ENCODE peak calls at places on chromosomes 2 and 18, in eight cellular contexts. F is colonic mucosa, G is HCT116, S is Peyer's patch, H is SJSA1, Q is heart left ventricle, T is breast epithelium, X is tibial artery. E is an unnamed sample.
A peak's percentile ranks its signal among the peaks of the same experiment; 100 is the strongest.

GRCh38 chr2:16240459-16240858 is 300.1 kb downstream of the MYCN start:
- DNase-seq in F (no peak), G (no peak), S (no peak), H (no peak), Q (no peak), T (no peak), X (no peak), E (no peak)

GRCh38 chr2:169798397-169798717 is 314 bp upstream of the SSB start:
- DNase-seq in F (no peak), G (no peak), S (no peak), H (no peak), Q (no peak), T (no peak), X (no peak), E (no peak)

GRCh38 chr2:54454548-54454921 is 1.6 kb upstream of the SPTBN1 start:
- DNase-seq in F (no peak), G (no peak), S (no peak), H (no peak), Q (no peak), T (no peak), X (no peak), E (no peak)

GRCh38 chr2:9826208-9826607 is 17.1 kb upstream of the TAF1B start:
- DNase-seq in F (no peak), G (no peak), S (no peak), H (no peak), Q (no peak), T (no peak), X (no peak), E (no peak)

GRCh38 chr2:117985092-117985491 is 28.8 kb downstream of the CCDC93 start:
- DNase-seq in F (no peak), G (no peak), S (no peak), H (no peak), Q (no peak), T (no peak), X (no peak), E (no peak)

GRCh38 chr2:20430461-20431302 is 16.2 kb upstream of the RHOB start:
- DNase-seq in F (no peak), G (no peak), S (no peak), H (peak; percentile 27), Q (no peak), T (no peak), X (no peak), E (no peak)

GRCh38 chr2:127621981-127622431 is 23.9 kb upstream of the GPR17 start:
- DNase-seq in F (no peak), G (no peak), S (peak; percentile 12), H (no peak), Q (no peak), T (peak; percentile 44), X (no peak), E (no peak)

GRCh38 chr2:182868049-182868422 is 1.6 kb upstream of the FRZB start:
- DNase-seq in F (no peak), G (no peak), S (no peak), H (no peak), Q (no peak), T (no peak), X (no peak), E (no peak)

GRCh38 chr2:127105656-127106456 is 1.1 kb downstream of the BIN1 start:
- DNase-seq in F (peak; percentile 54), G (no peak), S (no peak), H (peak; percentile 78), Q (peak; percentile 68), T (peak; percentile 38), X (no peak), E (peak; percentile 56)

GRCh38 chr18:59300676-59301285 is 17.7 kb downstream of the CPLX4 start:
- DNase-seq in F (no peak), G (no peak), S (no peak), H (no peak), Q (no peak), T (no peak), X (no peak), E (no peak)

GRCh38 chr2:65351948-65352595 is 80.3 kb downstream of the SPRED2 start:
- DNase-seq in F (no peak), G (no peak), S (no peak), H (no peak), Q (no peak), T (no peak), X (no peak), E (no peak)

GRCh38 chr18:58106674-58107058 is 62.6 kb downstream of the NEDD4L start:
- DNase-seq in F (no peak), G (no peak), S (no peak), H (no peak), Q (no peak), T (no peak), X (no peak), E (no peak)

GRCh38 chr2:90069290-90069894 is 1377.9 kb downstream of the RPIA start:
- DNase-seq in F (peak; percentile 52), G (no peak), S (no peak), H (peak; percentile 33), Q (peak; percentile 54), T (no peak), X (no peak), E (no peak)

GRCh38 chr2:20355131-20355530 is 4.5 kb upstream of the PUM2 start:
- DNase-seq in F (no peak), G (no peak), S (no peak), H (no peak), Q (no peak), T (no peak), X (no peak), E (no peak)

GRCh38 chr2:45814951-45815621 is 163.6 kb downstream of the PRKCE start:
- DNase-seq in F (no peak), G (no peak), S (no peak), H (no peak), Q (no peak), T (no peak), X (no peak), E (no peak)

GRCh38 chr18:74294526-74294925 is 2.8 kb upstream of the CYB5A start:
- DNase-seq in F (no peak), G (no peak), S (no peak), H (no peak), Q (no peak), T (no peak), X (no peak), E (no peak)

GRCh38 chr18:42719221-42719620 is 396.3 kb downstream of the RIT2 start:
- DNase-seq in F (no peak), G (no peak), S (no peak), H (no peak), Q (no peak), T (no peak), X (no peak), E (no peak)

GRCh38 chr18:9016819-9017169 is 85.7 kb upstream of the NDUFV2 start:
- DNase-seq in F (no peak), G (no peak), S (no peak), H (no peak), Q (no peak), T (no peak), X (no peak), E (no peak)

GRCh38 chr2:241965931-241966412 is 96.4 kb downstream of the RTP5 start:
- DNase-seq in F (no peak), G (peak; percentile 71), S (peak; percentile 74), H (peak; percentile 95), Q (no peak), T (peak; percentile 17), X (peak; percentile 59), E (peak; percentile 16)

GRCh38 chr2:172449916-172450550 is 22.6 kb downstream of the ITGA6 start:
- DNase-seq in F (peak; percentile 17), G (no peak), S (no peak), H (peak; percentile 55), Q (no peak), T (no peak), X (no peak), E (no peak)

GRCh38 chr2:215601526-215601925 is 165.7 kb upstream of the FN1 start:
- DNase-seq in F (no peak), G (no peak), S (no peak), H (no peak), Q (no peak), T (no peak), X (no peak), E (no peak)

GRCh38 chr2:215601990-215602721 is 166.3 kb upstream of the FN1 start:
- DNase-seq in F (no peak), G (no peak), S (no peak), H (no peak), Q (no peak), T (no peak), X (no peak), E (no peak)

GRCh38 chr2:215594766-215595165 is 158.9 kb upstream of the FN1 start:
- DNase-seq in F (no peak), G (no peak), S (no peak), H (no peak), Q (no peak), T (no peak), X (no peak), E (no peak)

GRCh38 chr2:215603440-215603839 is 167.6 kb upstream of the FN1 start:
- DNase-seq in F (no peak), G (no peak), S (no peak), H (no peak), Q (no peak), T (no peak), X (no peak), E (no peak)

DNA sequence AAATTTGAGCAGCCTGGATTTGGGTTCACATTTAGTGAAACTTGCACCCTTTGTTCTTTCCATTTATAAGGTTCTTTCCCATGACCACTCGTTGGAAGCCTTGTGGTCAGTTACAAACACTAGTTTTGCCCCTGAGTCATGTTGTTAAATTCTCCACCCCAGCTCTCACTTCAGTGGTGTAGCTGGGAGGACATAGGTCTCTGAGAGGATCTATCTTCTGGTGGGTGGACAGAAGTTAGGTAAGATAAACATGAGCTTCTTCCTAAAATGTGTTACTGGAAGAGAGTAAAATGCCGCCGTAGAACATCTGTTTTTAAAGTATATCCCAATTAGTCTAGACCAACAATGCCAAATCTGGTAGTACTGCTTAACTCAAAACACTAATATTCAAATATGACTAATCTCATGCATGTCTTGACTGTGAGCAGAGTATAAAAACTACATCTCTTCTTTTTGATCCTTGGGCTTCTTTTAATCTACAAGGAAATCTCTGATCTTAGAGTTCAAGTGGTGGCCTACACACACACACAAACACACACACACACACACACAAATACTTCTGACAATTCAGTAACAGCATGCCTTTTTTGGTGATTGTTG is 162.6 kb upstream of the FN1 start:
- DNase-seq in F (no peak), G (no peak), S (no peak), H (no peak), Q (no peak), T (no peak), X (no peak), E (no peak)
- H3K4me1 ChIP-seq in F (no peaks in the 10 kb centered on the region), G (no peaks in the 10 kb centered on the region), S (no peaks in the 10 kb centered on the region), H (no peaks in the 10 kb centered on the region), Q (peaks cover 13% of the 10 kb centered on the region), T (no peaks in the 10 kb centered on the region), X (no peaks in the 10 kb centered on the region), E (no peaks in the 10 kb centered on the region)

GRCh38 chr2:285506-285905 is 2.4 kb downstream of the ALKAL2 start:
- DNase-seq in F (no peak), G (no peak), S (no peak), H (peak; percentile 6), Q (no peak), T (no peak), X (no peak), E (no peak)
- H3K4me1 ChIP-seq in F (peaks cover 11% of the 10 kb centered on the region), G (no peaks in the 10 kb centered on the region), S (no peaks in the 10 kb centered on the region), H (peaks cover 23% of the 10 kb centered on the region), Q (peaks cover 21% of the 10 kb centered on the region), T (no peaks in the 10 kb centered on the region), X (no peaks in the 10 kb centered on the region), E (peaks cover 5% of the 10 kb centered on the region)

GRCh38 chr2:218894168-218895157 is 13.8 kb downstream of the WNT10A start:
- DNase-seq in F (no peak), G (no peak), S (no peak), H (no peak), Q (no peak), T (no peak), X (no peak), E (no peak)
- H3K4me1 ChIP-seq in F (peaks cover 18% of the 10 kb centered on the region), G (peaks cover 58% of the 10 kb centered on the region), S (peaks cover 32% of the 10 kb centered on the region), H (peaks cover 24% of the 10 kb centered on the region), Q (peaks cover 42% of the 10 kb centered on the region), T (peaks cover 11% of the 10 kb centered on the region), X (no peaks in the 10 kb centered on the region), E (peaks cover 11% of the 10 kb centered on the region)

GRCh38 chr18:64119916-64120315 is 29.0 kb downstream of the LINC00305 start:
- DNase-seq in F (no peak), G (no peak), S (no peak), H (no peak), Q (no peak), T (no peak), X (no peak), E (no peak)
- H3K4me1 ChIP-seq in F (no peaks in the 10 kb centered on the region), G (no peaks in the 10 kb centered on the region), S (no peaks in the 10 kb centered on the region), H (no peaks in the 10 kb centered on the region), Q (no peaks in the 10 kb centered on the region), T (no peaks in the 10 kb centered on the region), X (no peaks in the 10 kb centered on the region), E (no peaks in the 10 kb centered on the region)

E was measured in gastrocnemius medialis.